ENCODE peak calls at places on chromosome 3, in six cellular contexts. R, W, E, M, O and I are unnamed samples.

GRCh38 chr3:14143826-14144225 is 19.0 kb downstream of the TMEM43 start:
- DNase-seq in W (peak), O (peak), M (peak), E (no peak), R (no peak), I (peak)

GRCh38 chr3:106528932-106529331 is 660.1 kb upstream of the CBLB start:
- DNase-seq in O (no peak), E (no peak), W (no peak), M (no peak), R (no peak), I (no peak)

GRCh38 chr3:168040624-168041208 is 55.0 kb downstream of the GOLIM4 start:
- DNase-seq in O (peak), W (peak), R (peak), M (peak), E (peak), I (peak)

GRCh38 chr3:62414786-62415185 is 41.4 kb upstream of the FEZF2 start:
- DNase-seq in O (no peak), M (peak), E (no peak), W (no peak), R (no peak), I (no peak)

GRCh38 chr3:195896361-195897080 is 11.8 kb downstream of the TNK2 start:
- DNase-seq in E (no peak), R (peak), O (peak), M (peak), W (peak), I (peak)

GRCh38 chr3:58414538-58415197 is 19.0 kb downstream of the PDHB start:
- DNase-seq in M (peak), R (peak), W (peak), E (peak), O (peak), I (peak)

GRCh38 chr3:36417237-36417636 is 36.9 kb downstream of the STAC start:
- DNase-seq in E (no peak), M (no peak), W (peak), R (no peak), O (no peak), I (no peak)

GRCh38 chr3:106425021-106425420 is 556.2 kb upstream of the CBLB start:
- DNase-seq in E (no peak), M (no peak), R (no peak), O (no peak), W (no peak), I (peak)

GRCh38 chr3:98151241-98151640 is 4.0 kb downstream of the OR5H14 start:
- DNase-seq in O (no peak), E (peak), W (no peak), R (no peak), M (no peak), I (no peak)

GRCh38 chr3:51434746-51435323 is 43.8 kb downstream of the RBM15B start:
- DNase-seq in W (peak), O (peak), E (peak), M (peak), R (peak), I (peak)

GRCh38 chr3:117589454-117589853 is 879.9 kb downstream of the TUSC7 start:
- DNase-seq in R (no peak), M (peak), E (no peak), W (no peak), O (no peak), I (no peak)

GRCh38 chr3:49841126-49841525 is 15.2 kb downstream of the TRAIP start:
- DNase-seq in M (peak), R (peak), E (peak), O (peak), W (peak), I (peak)

GRCh38 chr3:32045091-32045964 is 61.1 kb upstream of the GPD1L start:
- DNase-seq in R (no peak), O (peak), E (peak), M (peak), W (peak), I (peak)

GRCh38 chr3:183265157-183265642 is 12.1 kb downstream of the B3GNT5 start:
- DNase-seq in W (no peak), O (no peak), E (no peak), R (no peak), M (peak), I (no peak)

GRCh38 chr3:47365213-47366153 is 15.3 kb upstream of the PTPN23 start:
- DNase-seq in R (no peak), M (no peak), O (no peak), E (no peak), W (peak), I (peak)

GRCh38 chr3:130759692-130760338 is 13.2 kb upstream of the PIK3R4 start:
- DNase-seq in O (peak), W (peak), M (peak), E (peak), R (peak), I (peak)

GRCh38 chr3:59422312-59422711 is 372.5 kb upstream of the CFAP20DC start:
- DNase-seq in R (no peak), M (no peak), O (no peak), W (peak), E (no peak), I (peak)

GRCh38 chr3:72661115-72661457 is 187.2 kb downstream of the SHQ1 start:
- DNase-seq in W (peak), E (peak), O (peak), R (no peak), M (no peak), I (peak)

GRCh38 chr3:195096053-195096452 is 174.9 kb downstream of the XXYLT1 start:
- DNase-seq in M (no peak), R (no peak), W (no peak), O (no peak), E (no peak), I (no peak)

GRCh38 chr3:113147608-113148306 is 63.6 kb upstream of the BOC start:
- DNase-seq in O (peak), M (no peak), R (no peak), E (no peak), W (no peak), I (no peak)

GRCh38 chr3:82736696-82737277 is 975.3 kb upstream of the GBE1 start:
- DNase-seq in E (no peak), M (no peak), W (no peak), R (peak), O (no peak), I (no peak)

GRCh38 chr3:128488995-128489859 is 3.8 kb downstream of the GATA2 start:
- DNase-seq in O (peak), M (peak), E (peak), W (peak), R (no peak), I (peak)

GRCh38 chr3:59578129-59578528 is 528.3 kb upstream of the CFAP20DC start:
- DNase-seq in R (no peak), W (no peak), E (no peak), M (no peak), O (no peak), I (no peak)

GRCh38 chr3:196097373-196098154 is 15.7 kb upstream of the TFRC start:
- DNase-seq in R (no peak), E (no peak), M (no peak), O (peak), W (no peak), I (no peak)

GRCh38 chr3:184234224-184234623 is 4.8 kb downstream of the VWA5B2 start:
- DNase-seq in W (peak), M (peak), O (peak), E (peak), R (peak), I (peak)

GRCh38 chr3:42935472-42935871 is 29.5 kb downstream of the ZNF662 start:
- DNase-seq in R (no peak), O (no peak), W (no peak), E (no peak), M (no peak), I (no peak)

GRCh38 chr3:194312186-194312742 is 38.9 kb downstream of the CPN2 start:
- DNase-seq in O (no peak), M (no peak), E (no peak), W (no peak), R (no peak), I (no peak)

GRCh38 chr3:194333981-194334320 is 17.2 kb downstream of the CPN2 start:
- DNase-seq in E (no peak), R (no peak), M (no peak), W (no peak), O (no peak), I (peak)

GRCh38 chr3:184553385-184553784 is 8.2 kb upstream of the EPHB3 start:
- DNase-seq in W (no peak), E (no peak), R (no peak), M (no peak), O (no peak), I (no peak)

GRCh38 chr3:129690406-129690805 is 83.9 kb upstream of the PLXND1 start:
- DNase-seq in W (peak), E (peak), R (peak), O (peak), M (peak), I (peak)

GRCh38 chr3:55406666-55407425 is 80.3 kb downstream of the WNT5A start:
- DNase-seq in R (no peak), E (no peak), M (no peak), O (no peak), W (peak), I (peak)

GRCh38 chr3:105678017-105678416 is 190.8 kb downstream of the CBLB start:
- DNase-seq in E (no peak), W (no peak), M (no peak), R (no peak), O (no peak), I (no peak)

GRCh38 chr3:186788482-186789370 is 5.3 kb downstream of the EIF4A2 start:
- DNase-seq in M (no peak), R (no peak), W (no peak), E (no peak), O (no peak), I (peak)

GRCh38 chr3:38028621-38029361 is 651 bp downstream of the PLCD1 start:
- DNase-seq in R (no peak), M (peak), O (peak), E (no peak), W (no peak), I (peak)

GRCh38 chr3:123656691-123657090 is 71.8 kb upstream of the HACD2 start:
- DNase-seq in R (peak), E (no peak), W (peak), O (no peak), M (peak), I (no peak)

GRCh38 chr3:138426211-138426610 is 8.2 kb upstream of the ESYT3 start:
- DNase-seq in O (no peak), E (peak), W (peak), R (no peak), M (peak), I (peak)

GRCh38 chr3:182644800-182645433 is 148.4 kb upstream of the ATP11B start:
- DNase-seq in O (no peak), R (no peak), M (no peak), E (no peak), W (no peak), I (peak)

GRCh38 chr3:72408983-72409779 is 439.1 kb downstream of the SHQ1 start:
- DNase-seq in O (no peak), E (no peak), M (no peak), R (no peak), W (no peak), I (no peak)

GRCh38 chr3:194167873-194168272 is 31.9 kb downstream of the HES1 start:
- DNase-seq in O (no peak), M (no peak), E (no peak), R (no peak), W (no peak), I (no peak)

GRCh38 chr3:143352850-143353550 is 233.4 kb downstream of the CHST2 start:
- DNase-seq in E (no peak), M (no peak), W (no peak), R (no peak), O (no peak), I (no peak)
- TF ChIP-seq EZH2phosphoT487 in E (no peak), M (no peak), W (no peak), R (no peak), O (no peak), I (no peak)

GRCh38 chr3:188581791-188582190 is 427.8 kb downstream of the LPP start:
- DNase-seq in O (no peak), W (no peak), M (no peak), R (peak), E (no peak), I (no peak)
- H2AFZ ChIP-seq in O (no peak), W (no peak), M (no peak), R (no peak), E (no peak), I (no peak)

GRCh38 chr3:173429527-173429926 is 32.0 kb downstream of the NLGN1 start:
- DNase-seq in O (no peak), E (no peak), R (no peak), W (no peak), M (no peak), I (no peak)

DNA sequence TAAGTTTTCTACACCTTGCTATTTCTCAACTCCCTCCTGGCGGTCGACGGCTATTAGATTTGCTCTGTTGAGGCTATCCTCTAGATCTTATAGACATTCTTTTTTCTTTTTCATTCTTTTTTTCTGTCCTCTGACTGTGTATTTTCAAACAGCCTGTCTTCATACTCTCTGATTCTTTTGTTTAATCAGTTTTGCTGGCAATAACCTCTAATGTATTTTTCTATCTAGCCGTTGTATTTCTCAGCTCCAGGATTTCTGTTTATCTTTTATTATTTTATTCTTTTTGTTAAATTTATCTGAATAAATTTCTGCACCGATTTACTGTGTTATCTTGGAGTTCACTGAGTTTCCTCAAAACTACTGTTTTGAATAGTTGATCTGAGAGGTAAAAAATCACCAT is 31.5 kb downstream of the NLGN1 start:
- DNase-seq in E (no peak), W (no peak), O (no peak), R (no peak), M (no peak), I (no peak)
- TF ChIP-seq EZH2phosphoT487 in E (no peak), W (no peak), O (no peak), R (no peak), M (no peak), I (no peak)

GRCh38 chr3:144033863-144034262 is 62.2 kb downstream of the DIPK2A start:
- DNase-seq in M (no peak), R (no peak), W (no peak), O (no peak), E (no peak), I (no peak)

GRCh38 chr3:144033235-144033579 is 61.6 kb downstream of the DIPK2A start:
- DNase-seq in W (no peak), E (no peak), M (no peak), O (no peak), R (no peak), I (no peak)

GRCh38 chr3:144029769-144030168 is 58.1 kb downstream of the DIPK2A start:
- DNase-seq in M (no peak), E (no peak), R (no peak), W (no peak), O (no peak), I (no peak)

GRCh38 chr3:144032531-144033234 is 61.1 kb downstream of the DIPK2A start:
- DNase-seq in O (no peak), E (no peak), W (no peak), R (no peak), M (no peak), I (no peak)

GRCh38 chr3:144031938-144032337 is 60.3 kb downstream of the DIPK2A start:
- DNase-seq in M (no peak), W (peak), O (no peak), R (no peak), E (no peak), I (peak)
- H2AFZ ChIP-seq in M (no peak), W (no peak), O (no peak), R (no peak), E (no peak), I (no peak)

DNA sequence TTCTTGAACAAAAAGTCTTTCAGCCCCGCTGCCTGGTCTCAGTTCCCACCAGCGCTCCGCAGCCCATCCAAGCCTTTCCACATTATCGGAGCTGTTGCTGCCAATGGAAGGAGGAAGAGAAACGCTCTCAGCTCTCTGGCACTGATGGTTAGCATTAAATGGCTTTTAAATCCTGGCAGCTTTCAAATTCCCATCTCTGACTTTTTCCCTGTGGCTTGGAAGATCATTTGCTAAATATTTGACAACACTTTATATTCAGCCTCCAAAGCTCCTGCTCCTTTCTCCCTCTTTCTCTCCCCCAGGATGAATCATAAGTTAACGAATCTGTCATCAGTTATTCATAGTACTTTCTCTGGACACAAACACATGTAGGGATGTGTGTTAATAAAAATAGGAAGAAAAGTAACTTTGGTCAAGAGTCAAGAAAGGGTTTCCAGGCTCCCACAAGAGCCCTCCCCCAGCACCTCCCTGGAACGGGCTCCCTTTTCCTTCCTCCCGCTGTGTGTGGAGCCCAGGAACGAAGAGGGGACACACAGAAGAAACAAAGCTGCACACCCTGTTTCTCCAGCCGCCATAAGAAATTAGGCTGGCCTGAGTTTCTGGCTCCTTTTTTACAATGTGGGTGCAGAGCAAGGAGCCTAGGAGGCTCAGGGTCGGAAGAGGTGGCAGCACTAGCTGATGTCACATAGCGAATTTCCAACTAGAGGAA is 47.6 kb upstream of the TSEN2 start:
- DNase-seq in E (no peak), R (no peak), W (peak), M (no peak), O (peak), I (peak)
- TF ChIP-seq EZH2phosphoT487 in E (no peak), R (no peak), W (no peak), M (no peak), O (no peak), I (no peak)